ENCODE peak calls at places on chromosomes 11 and 22, in five cellular contexts. G is fibroblast of villous mesenchyme, R is dorsolateral prefrontal cortex, V is HCT116, B is lung. C is an unnamed sample.

GRCh38 chr11:17267576-17267975 is 9.0 kb upstream of the NUCB2 start:
- DNase-seq in B (no peak), R (no peak), V (peak; percentile 99), G (peak; percentile 45), C (peak; percentile 44)

GRCh38 chr11:12840871-12841516 is 166.8 kb downstream of the TEAD1 start:
- DNase-seq in R (no peak), B (no peak), V (no peak), G (peak; percentile 83), C (no peak)

GRCh38 chr11:120909676-120910215 is 114.2 kb upstream of the TBCEL start:
- DNase-seq in R (no peak), B (no peak), V (no peak), G (no peak), C (no peak)

GRCh38 chr11:9273430-9274336 is 8.5 kb upstream of the DENND5A start:
- DNase-seq in B (no peak), G (peak; percentile 40), V (no peak), R (peak; percentile 4), C (no peak)

GRCh38 chr11:129377739-129378138 is 2.1 kb downstream of the BARX2 start:
- DNase-seq in V (no peak), R (no peak), B (no peak), G (no peak), C (no peak)

GRCh38 chr22:27930246-27931060 is 11.4 kb upstream of the PITPNB start:
- DNase-seq in G (no peak), V (no peak), B (no peak), R (no peak), C (no peak)

GRCh38 chr11:88469828-88470227 is 132.3 kb upstream of the CTSC start:
- DNase-seq in G (no peak), V (no peak), R (no peak), B (no peak), C (no peak)

GRCh38 chr22:44299124-44299523 is 13.6 kb downstream of the SHISAL1 start:
- DNase-seq in R (no peak), G (no peak), B (no peak), V (no peak), C (no peak)

GRCh38 chr22:33274214-33274828 is 216.1 kb upstream of the SYN3 start:
- DNase-seq in R (no peak), B (no peak), V (no peak), G (no peak), C (no peak)

GRCh38 chr11:13120691-13121090 is 111.6 kb downstream of the RASSF10 start:
- DNase-seq in G (peak; percentile 19), V (no peak), B (no peak), R (no peak), C (peak; percentile 33)

GRCh38 chr11:82682003-82682751 is 51.5 kb downstream of the FAM181B start:
- DNase-seq in R (no peak), B (no peak), V (peak; percentile 65), G (peak; percentile 80), C (peak; percentile 52)

GRCh38 chr22:47765757-47766156 is 1003.3 kb downstream of the TBC1D22A start:
- DNase-seq in R (no peak), B (no peak), G (no peak), V (no peak), C (no peak)

GRCh38 chr11:35047179-35047578 is 91.8 kb upstream of the CD44 start:
- DNase-seq in B (no peak), V (no peak), R (no peak), G (no peak), C (no peak)

GRCh38 chr11:108662700-108663099 is 2.2 kb upstream of the DDX10 start:
- DNase-seq in V (no peak), R (no peak), G (no peak), B (no peak), C (no peak)

GRCh38 chr22:48104102-48104738 is 1341.8 kb downstream of the TBC1D22A start:
- DNase-seq in G (no peak), B (no peak), R (no peak), V (no peak), C (no peak)

GRCh38 chr22:38205261-38206128 is 3.7 kb downstream of the MAFF start:
- DNase-seq in V (no peak), G (peak; percentile 60), R (peak; percentile 72), B (no peak), C (no peak)

GRCh38 chr22:31230871-31231621 is 18.9 kb downstream of the LIMK2 start:
- DNase-seq in R (no peak), G (peak; percentile 86), B (peak; percentile 52), V (no peak), C (no peak)

GRCh38 chr22:44839721-44840120 is 87.3 kb downstream of the ARHGAP8 start:
- DNase-seq in B (no peak), R (no peak), G (no peak), V (no peak), C (no peak)

GRCh38 chr11:72380132-72380503 is 54.2 kb downstream of the CLPB start:
- DNase-seq in R (no peak), G (no peak), B (no peak), V (no peak), C (no peak)

GRCh38 chr22:20531404-20532181 is 24.2 kb downstream of the MED15 start:
- DNase-seq in G (peak; percentile 93), V (peak; percentile 79), B (peak; percentile 78), R (peak; percentile 65), C (peak; percentile 73)

GRCh38 chr11:32420139-32420538 is 15.2 kb downstream of the WT1 start:
- DNase-seq in G (no peak), R (no peak), V (no peak), B (no peak), C (no peak)

GRCh38 chr11:36459046-36459445 is 51.0 kb downstream of the TRAF6 start:
- DNase-seq in R (no peak), G (no peak), B (no peak), V (no peak), C (no peak)

GRCh38 chr11:22624742-22625447 is 728 bp downstream of the FANCF start:
- DNase-seq in R (peak; percentile 66), G (peak; percentile 48), B (peak; percentile 58), V (peak; percentile 12), C (peak; percentile 24)

GRCh38 chr22:42396621-42397331 is 35.4 kb downstream of the NFAM1 start:
- DNase-seq in G (no peak), R (no peak), V (peak; percentile 3), B (no peak), C (no peak)

DNA sequence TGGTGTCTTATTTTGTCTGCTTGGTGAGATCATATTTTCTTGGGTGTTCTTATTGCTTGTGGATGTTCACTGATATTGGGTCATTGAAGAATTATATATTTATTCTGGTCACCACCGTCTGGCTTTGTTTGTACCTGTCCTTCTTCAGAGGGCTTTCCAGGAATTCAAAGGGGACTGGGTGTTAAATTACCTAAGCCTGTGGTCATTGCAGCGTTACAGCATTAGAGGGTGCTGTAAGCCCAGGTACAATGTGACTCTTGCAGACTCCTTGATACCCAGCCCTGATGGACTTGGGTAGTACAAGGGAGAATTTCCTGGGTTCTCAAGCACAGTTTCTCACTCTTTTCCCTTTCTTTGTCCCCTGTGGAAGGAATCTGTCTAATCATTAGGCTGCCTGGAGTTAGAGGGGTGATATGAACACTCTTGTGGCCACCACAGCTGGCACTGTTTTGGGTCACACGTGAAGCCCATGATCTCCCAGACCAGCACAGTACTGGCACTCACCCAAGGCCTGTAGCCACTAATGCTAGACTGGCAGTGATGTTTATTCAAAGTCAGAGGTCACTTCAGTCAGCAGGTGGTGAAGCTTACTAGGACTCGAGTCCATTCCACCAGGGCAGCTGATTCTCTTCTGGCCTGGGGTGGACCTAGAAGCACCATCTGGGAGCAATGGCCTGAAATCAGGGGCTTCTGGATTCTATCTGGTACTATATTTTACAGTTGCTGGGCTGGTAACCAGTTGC is 56.1 kb upstream of the NARS2 start:
- DNase-seq in R (no peak), V (no peak), B (no peak), G (no peak), C (no peak)
- TF ChIP-seq CTCF in R (no peak), V (peak; percentile 35), B (no peak), G (no peak), C (peak; percentile 31)

DNA sequence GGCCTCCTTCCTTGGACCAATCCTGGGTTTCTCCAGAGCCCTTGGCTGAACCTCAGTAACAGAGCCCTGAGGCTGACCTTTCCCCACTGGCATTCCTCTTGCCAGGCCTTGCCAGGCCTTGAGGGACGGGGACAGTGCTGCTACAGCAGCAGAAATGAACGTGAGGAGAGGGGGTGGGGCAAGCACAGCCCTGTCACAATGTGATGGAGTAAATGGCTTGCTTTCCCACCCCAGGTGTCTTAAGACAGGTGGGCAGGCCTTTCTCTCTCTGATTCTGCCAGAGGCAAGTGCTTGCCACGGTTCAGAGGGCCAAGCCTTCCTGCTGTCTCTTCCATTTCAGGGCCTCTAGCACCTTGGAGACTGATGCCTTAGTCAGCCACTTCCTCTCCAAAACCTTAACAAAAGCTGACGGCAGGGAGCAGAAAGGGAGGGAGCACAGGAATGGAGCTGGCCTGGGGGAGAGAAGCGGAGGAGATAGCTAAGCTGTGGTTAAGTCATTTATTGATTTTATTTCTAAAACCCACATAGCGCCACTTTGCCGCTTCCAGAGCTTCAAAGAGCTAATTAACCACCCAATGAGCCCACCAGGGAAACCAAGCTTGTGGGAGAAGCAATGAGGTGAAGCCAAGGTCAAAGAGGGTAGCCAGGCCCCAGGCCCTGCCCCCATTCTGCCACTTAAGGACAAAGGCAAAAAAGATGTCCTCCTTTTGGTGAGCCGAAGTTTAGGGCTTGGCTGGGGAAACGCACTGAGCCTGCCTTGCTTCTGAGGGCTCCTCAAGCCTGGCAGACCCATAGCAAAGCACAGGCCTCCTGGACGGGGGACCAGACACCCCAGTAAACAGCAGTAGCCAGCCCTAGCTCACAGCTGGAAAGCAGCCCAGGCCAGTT is 3.4 kb upstream of the PYGM start:
- DNase-seq in V (no peak), R (peak; percentile 25), G (peak; percentile 46), B (no peak), C (no peak)
- H3K4me3 ChIP-seq in V (no peak overlapping the region), R (no peak overlapping the region), G (no peak overlapping the region), B (no peak overlapping the region), C (no peak overlapping the region)

DNA sequence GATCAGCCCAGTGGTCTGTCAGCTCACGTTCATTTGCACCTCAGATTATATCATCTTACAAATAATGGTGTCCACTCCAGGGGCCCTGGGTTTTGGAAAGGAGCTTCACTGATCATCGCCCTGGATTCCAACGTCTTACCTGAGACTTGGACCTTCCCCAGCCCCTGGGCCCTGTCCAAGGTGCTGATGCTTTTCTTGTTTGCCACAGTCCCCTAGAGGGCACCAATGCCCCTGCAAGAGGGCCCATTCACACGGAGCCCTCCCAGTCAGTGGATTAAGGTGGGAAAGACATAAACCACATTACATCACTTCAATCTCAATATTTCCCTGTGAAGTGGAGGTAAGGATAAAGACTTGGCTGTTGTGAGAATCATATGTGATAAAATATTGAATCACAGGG is 167.2 kb downstream of the BUD13 start:
- DNase-seq in V (peak; percentile 32), G (peak; percentile 20), B (no peak), R (no peak), C (peak; percentile 1)
- TF ChIP-seq CTCF in V (peak; percentile 73), G (peak; percentile 35), B (no peak), R (peak; percentile 31), C (peak; percentile 36)

GRCh38 chr11:75069473-75069872 is 27.2 kb downstream of the OR2AT4 start:
- DNase-seq in V (no peak), R (no peak), G (no peak), B (no peak), C (no peak)
- H3K4me3 ChIP-seq in V (no peak overlapping the region), R (no peak overlapping the region), G (no peak overlapping the region), B (no peak overlapping the region), C (no peak overlapping the region)

C was measured in HFF-Myc.